ENCODE peak calls at places on chromosomes 11 and 22, in ten cellular contexts. O is fibroblast of lung; B is NCI-H1092; I is EH; Z is activated T-cell treated with anti-CD3 and anti-CD28 coated beads, Interleukin-2, amount 50 U/mL, for 1 hour; K is GDM1; S is brain microvascular endothelial cell; P is AG20443; W is heart left ventricle; X is RKO. U is an unnamed sample.

GRCh38 chr11:64883575-64883974 is 5.2 kb upstream of the EHD1 start:
- DNase-seq in O (no peak), B (no peak), I (no peak), Z (no peak), K (no peak), S (no peak), P (no peak), W (no peak), X (no peak), U (no peak)

GRCh38 chr22:48738204-48738980 is 1089.3 kb downstream of the BRD1 start:
- DNase-seq in O (no peak), B (no peak), I (no peak), Z (no peak), K (no peak), S (no peak), P (no peak), W (no peak), X (no peak), U (no peak)

GRCh38 chr22:25199726-25200520 is at the start of gene CRYBB3:
- DNase-seq in O (no peak), B (no peak), I (no peak), Z (no peak), K (no peak), S (no peak), P (no peak), W (no peak), X (no peak), U (no peak)

GRCh38 chr11:69370984-69371709 is 77.2 kb downstream of the MYEOV start:
- DNase-seq in O (no peak), B (no peak), I (no peak), Z (no peak), K (no peak), S (no peak), P (no peak), W (no peak), X (no peak), U (no peak)

GRCh38 chr22:33605201-33605600 is 315.1 kb downstream of the LARGE1 start:
- DNase-seq in O (no peak), B (no peak), I (peak), Z (no peak), K (no peak), S (no peak), P (peak), W (no peak), X (no peak), U (no peak)

GRCh38 chr11:65279713-65280459 is 18.1 kb downstream of the POLA2 start:
- DNase-seq in O (peak), B (no peak), I (peak), Z (no peak), K (no peak), S (peak), P (peak), W (no peak), X (peak), U (peak)

GRCh38 chr11:127898422-127899365 is 688.7 kb downstream of the ETS1 start:
- DNase-seq in O (no peak), B (no peak), I (no peak), Z (no peak), K (no peak), S (no peak), P (no peak), W (no peak), X (no peak), U (peak)

GRCh38 chr11:8138526-8138925 is 30.3 kb downstream of the RIC3 start:
- DNase-seq in O (no peak), B (no peak), I (no peak), Z (no peak), K (no peak), S (no peak), P (no peak), W (no peak), X (no peak), U (no peak)

GRCh38 chr11:98728421-98728820 is 292.3 kb upstream of the CNTN5 start:
- DNase-seq in O (no peak), B (no peak), I (no peak), Z (no peak), K (no peak), S (no peak), P (no peak), W (no peak), X (no peak), U (no peak)

U was measured in RPMI7951.